ENCODE peak calls at places on chromosomes 5 and 9, in eight cellular contexts. M, T, J, D, Q, S, L and E are unnamed samples.

GRCh38 chr9:125472926-125473701 is 211.5 kb downstream of the GAPVD1 start:
- DNase-seq in T (no peak), Q (peak; percentile 36), L (no peak), J (no peak), D (peak; percentile 93), M (no peak), S (no peak), E (no peak)

GRCh38 chr5:53733853-53734252 is 173.4 kb downstream of the NDUFS4 start:
- DNase-seq in S (no peak), Q (no peak), M (peak; percentile 66), J (no peak), L (no peak), D (no peak), T (no peak), E (no peak)

GRCh38 chr5:148909001-148909400 is 82.6 kb downstream of the ADRB2 start:
- DNase-seq in Q (no peak), J (peak; percentile 81), L (no peak), M (no peak), S (no peak), T (no peak), D (peak; percentile 72), E (no peak)

GRCh38 chr9:126838055-126838811 is 22.2 kb upstream of the ZBTB34 start:
- DNase-seq in J (no peak), M (no peak), S (no peak), T (no peak), Q (no peak), D (no peak), L (no peak), E (no peak)

GRCh38 chr9:94638335-94639044 is 828 bp downstream of the FBP1 start:
- DNase-seq in M (peak; percentile 60), S (no peak), Q (no peak), L (no peak), D (no peak), J (no peak), T (no peak), E (no peak)

GRCh38 chr9:93207326-93207814 is 23.4 kb downstream of the WNK2 start:
- DNase-seq in D (peak; percentile 40), J (no peak), T (no peak), M (peak; percentile 49), Q (peak; percentile 74), S (no peak), L (peak; percentile 55), E (peak; percentile 93)

GRCh38 chr5:108876451-108876850 is 128.8 kb downstream of the FER start:
- DNase-seq in Q (no peak), M (no peak), S (no peak), L (no peak), J (no peak), D (no peak), T (no peak), E (no peak)

GRCh38 chr5:109027983-109028607 is 280.4 kb downstream of the FER start:
- DNase-seq in T (no peak), D (no peak), S (no peak), M (no peak), Q (no peak), L (no peak), J (no peak), E (no peak)

GRCh38 chr9:21994526-21994995 is at the start of gene CDKN2B-AS1:
- DNase-seq in L (peak; percentile 20), M (peak; percentile 87), D (peak; percentile 93), Q (peak; percentile 48), J (no peak), S (peak; percentile 63), T (no peak), E (no peak)

GRCh38 chr9:106657951-106658350 is 205.0 kb upstream of the ZNF462 start:
- DNase-seq in L (no peak), Q (no peak), T (no peak), S (no peak), J (no peak), D (no peak), M (no peak), E (no peak)

GRCh38 chr9:18250051-18250450 is 223.9 kb upstream of the ADAMTSL1 start:
- DNase-seq in L (no peak), S (no peak), T (no peak), M (no peak), Q (no peak), J (no peak), D (no peak), E (no peak)